ENCODE peak calls at places on chromosome 18, in six cellular contexts. One of them, this sample, is unnamed.

GRCh38 chr18:830315-830901 is 18.4 kb upstream of the YES1 start:
- DNase-seq in kidney: no peak
- DNase-seq in SJSA1: peak
- DNase-seq in brain microvascular endothelial cell: peak
- DNase-seq in adipocyte: peak
- DNase-seq in IMR-90: peak
- DNase-seq in this sample: peak

GRCh38 chr18:45049548-45050307 is 369.0 kb downstream of the SETBP1 start:
- DNase-seq in adipocyte: no peak
- DNase-seq in brain microvascular endothelial cell: no peak
- DNase-seq in SJSA1: no peak
- DNase-seq in IMR-90: no peak
- DNase-seq in kidney: no peak
- DNase-seq in this sample: peak

GRCh38 chr18:50410894-50411293 is 36.0 kb downstream of the SKA1 start:
- DNase-seq in brain microvascular endothelial cell: peak
- DNase-seq in IMR-90: peak
- DNase-seq in kidney: no peak
- DNase-seq in adipocyte: peak
- DNase-seq in SJSA1: no peak
- DNase-seq in this sample: peak

GRCh38 chr18:21110667-21111350 is 804 bp downstream of the ROCK1 start:
- DNase-seq in SJSA1: peak
- DNase-seq in kidney: peak
- DNase-seq in IMR-90: peak
- DNase-seq in brain microvascular endothelial cell: peak
- DNase-seq in adipocyte: peak
- DNase-seq in this sample: peak

GRCh38 chr18:11176416-11176815 is 27.0 kb upstream of the PIEZO2 start:
- DNase-seq in kidney: no peak
- DNase-seq in brain microvascular endothelial cell: peak
- DNase-seq in adipocyte: peak
- DNase-seq in SJSA1: peak
- DNase-seq in IMR-90: peak
- DNase-seq in this sample: peak

GRCh38 chr18:75070625-75071483 is 138.1 kb downstream of the PTGR3 start:
- DNase-seq in adipocyte: peak
- DNase-seq in SJSA1: peak
- DNase-seq in brain microvascular endothelial cell: peak
- DNase-seq in kidney: peak
- DNase-seq in IMR-90: peak
- DNase-seq in this sample: peak

GRCh38 chr18:23662309-23663263 is at the start of gene ANKRD29:
- DNase-seq in kidney: no peak
- DNase-seq in IMR-90: no peak
- DNase-seq in brain microvascular endothelial cell: no peak
- DNase-seq in SJSA1: no peak
- DNase-seq in adipocyte: peak
- DNase-seq in this sample: peak

GRCh38 chr18:77321823-77322805 is 72.5 kb downstream of the GALR1 start:
- DNase-seq in SJSA1: no peak
- DNase-seq in brain microvascular endothelial cell: no peak
- DNase-seq in IMR-90: no peak
- DNase-seq in adipocyte: no peak
- DNase-seq in kidney: no peak
- DNase-seq in this sample: no peak

GRCh38 chr18:5238371-5238758 is 41.3 kb upstream of the AKAIN1 start:
- DNase-seq in IMR-90: peak
- DNase-seq in adipocyte: peak
- DNase-seq in kidney: peak
- DNase-seq in brain microvascular endothelial cell: peak
- DNase-seq in SJSA1: no peak
- DNase-seq in this sample: peak

GRCh38 chr18:11861583-11862288 is 10.5 kb downstream of the CHMP1B start:
- DNase-seq in SJSA1: no peak
- DNase-seq in adipocyte: no peak
- DNase-seq in brain microvascular endothelial cell: no peak
- DNase-seq in IMR-90: no peak
- DNase-seq in kidney: no peak
- DNase-seq in this sample: peak

GRCh38 chr18:69755041-69755440 is 192.6 kb downstream of the CD226 start:
- DNase-seq in IMR-90: no peak
- DNase-seq in brain microvascular endothelial cell: no peak
- DNase-seq in kidney: no peak
- DNase-seq in adipocyte: no peak
- DNase-seq in SJSA1: no peak
- DNase-seq in this sample: no peak

GRCh38 chr18:40249390-40250080 is 1705.5 kb upstream of the PIK3C3 start:
- DNase-seq in brain microvascular endothelial cell: no peak
- DNase-seq in kidney: no peak
- DNase-seq in IMR-90: peak
- DNase-seq in adipocyte: no peak
- DNase-seq in SJSA1: no peak
- DNase-seq in this sample: no peak

GRCh38 chr18:26097563-26097962 is 7.2 kb upstream of the SS18 start:
- DNase-seq in SJSA1: no peak
- DNase-seq in brain microvascular endothelial cell: no peak
- DNase-seq in adipocyte: no peak
- DNase-seq in kidney: no peak
- DNase-seq in IMR-90: no peak
- DNase-seq in this sample: no peak

GRCh38 chr18:46097378-46097852 is 681 bp downstream of the ATP5F1A start:
- DNase-seq in kidney: no peak
- DNase-seq in IMR-90: no peak
- DNase-seq in SJSA1: no peak
- DNase-seq in adipocyte: no peak
- DNase-seq in brain microvascular endothelial cell: no peak
- DNase-seq in this sample: no peak

GRCh38 chr18:6960656-6961055 is 156.9 kb downstream of the LAMA1 start:
- DNase-seq in brain microvascular endothelial cell: peak
- DNase-seq in adipocyte: peak
- DNase-seq in kidney: no peak
- DNase-seq in SJSA1: no peak
- DNase-seq in IMR-90: peak
- DNase-seq in this sample: peak

GRCh38 chr18:51171625-51172024 is 25.9 kb downstream of the MEX3C start:
- DNase-seq in brain microvascular endothelial cell: no peak
- DNase-seq in kidney: no peak
- DNase-seq in SJSA1: no peak
- DNase-seq in adipocyte: no peak
- DNase-seq in IMR-90: no peak
- DNase-seq in this sample: no peak

GRCh38 chr18:9191658-9192256 is 55.2 kb downstream of the ANKRD12 start:
- DNase-seq in kidney: no peak
- DNase-seq in adipocyte: no peak
- DNase-seq in brain microvascular endothelial cell: no peak
- DNase-seq in SJSA1: no peak
- DNase-seq in IMR-90: no peak
- DNase-seq in this sample: no peak

GRCh38 chr18:26549486-26550435 is 1.4 kb upstream of the KCTD1 start:
- DNase-seq in IMR-90: peak
- DNase-seq in brain microvascular endothelial cell: no peak
- DNase-seq in adipocyte: peak
- DNase-seq in SJSA1: peak
- DNase-seq in kidney: peak
- DNase-seq in this sample: peak

GRCh38 chr18:45248240-45248903 is 366.9 kb upstream of the SLC14A2 start:
- DNase-seq in IMR-90: peak
- DNase-seq in adipocyte: peak
- DNase-seq in brain microvascular endothelial cell: peak
- DNase-seq in SJSA1: peak
- DNase-seq in kidney: no peak
- DNase-seq in this sample: peak

GRCh38 chr18:35387367-35387685 is 10.2 kb upstream of the ZNF396 start:
- DNase-seq in IMR-90: peak
- DNase-seq in adipocyte: peak
- DNase-seq in kidney: no peak
- DNase-seq in SJSA1: no peak
- DNase-seq in brain microvascular endothelial cell: peak
- DNase-seq in this sample: peak

GRCh38 chr18:78660311-78660710 is 319.3 kb upstream of the SALL3 start:
- DNase-seq in kidney: no peak
- DNase-seq in adipocyte: no peak
- DNase-seq in IMR-90: no peak
- DNase-seq in brain microvascular endothelial cell: no peak
- DNase-seq in SJSA1: no peak
- DNase-seq in this sample: no peak

GRCh38 chr18:7272268-7273049 is 41.6 kb downstream of the LRRC30 start:
- DNase-seq in IMR-90: peak
- DNase-seq in brain microvascular endothelial cell: peak
- DNase-seq in kidney: peak
- DNase-seq in adipocyte: peak
- DNase-seq in SJSA1: peak
- DNase-seq in this sample: peak

DNA sequence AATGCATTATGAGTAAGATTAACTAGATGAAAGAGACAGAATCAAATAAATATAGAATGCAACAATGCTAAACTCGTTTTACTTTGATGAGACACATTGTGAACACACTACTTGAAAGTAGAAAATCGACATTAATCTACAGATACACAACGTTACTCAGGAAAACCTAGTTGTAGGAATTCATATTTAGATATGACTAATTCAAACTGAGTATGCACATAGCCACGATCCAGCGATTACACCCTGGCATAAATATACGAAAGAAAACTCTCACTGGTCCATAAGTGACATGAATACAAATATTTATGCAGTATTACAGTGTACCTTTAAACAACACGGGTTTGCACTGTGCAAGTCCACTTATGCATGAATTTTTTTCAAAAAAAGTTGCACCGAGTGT is 485.6 kb downstream of the TMX3 start:
- DNase-seq in SJSA1: no peak
- DNase-seq in IMR-90: no peak
- DNase-seq in brain microvascular endothelial cell: no peak
- DNase-seq in adipocyte: no peak
- DNase-seq in kidney: no peak
- DNase-seq in this sample: no peak
- H3K4me3 ChIP-seq in SJSA1: no peak
- H3K4me3 ChIP-seq in IMR-90: no peak
- H3K4me3 ChIP-seq in brain microvascular endothelial cell: no peak
- H3K4me3 ChIP-seq in adipocyte: no peak
- H3K4me3 ChIP-seq in kidney: no peak
- H3K4me3 ChIP-seq in this sample: no peak

DNA sequence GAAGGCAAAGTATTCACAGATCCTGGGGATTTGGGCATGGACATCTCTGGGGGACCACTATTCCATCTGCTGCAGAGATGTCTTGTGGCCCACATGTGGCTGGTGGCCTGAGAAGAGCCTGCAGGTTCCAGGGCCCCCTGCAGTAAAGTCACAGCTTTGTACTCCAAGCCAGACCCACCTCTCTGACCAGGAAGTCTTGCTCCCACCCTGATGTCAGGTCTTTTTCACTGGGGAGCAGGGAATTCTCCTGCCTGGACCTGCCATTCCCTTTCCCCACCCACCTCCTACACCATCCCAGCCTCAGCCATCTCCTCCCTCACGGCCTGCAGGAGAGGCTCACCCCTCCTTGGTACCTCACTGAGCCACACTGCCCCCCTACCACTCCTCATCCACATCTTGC is 211.8 kb downstream of the SMAD2 start:
- DNase-seq in SJSA1: no peak
- DNase-seq in IMR-90: no peak
- DNase-seq in adipocyte: no peak
- DNase-seq in brain microvascular endothelial cell: no peak
- DNase-seq in kidney: peak
- DNase-seq in this sample: no peak
- H3K4me3 ChIP-seq in SJSA1: no peak
- H3K4me3 ChIP-seq in IMR-90: no peak
- H3K4me3 ChIP-seq in adipocyte: no peak
- H3K4me3 ChIP-seq in brain microvascular endothelial cell: no peak
- H3K4me3 ChIP-seq in kidney: no peak
- H3K4me3 ChIP-seq in this sample: no peak

GRCh38 chr18:3248670-3249359 is 1.2 kb downstream of the MYL12A start:
- DNase-seq in brain microvascular endothelial cell: no peak
- DNase-seq in IMR-90: peak
- DNase-seq in adipocyte: peak
- DNase-seq in SJSA1: peak
- DNase-seq in kidney: no peak
- DNase-seq in this sample: peak
- H3K4me3 ChIP-seq in brain microvascular endothelial cell: peak
- H3K4me3 ChIP-seq in IMR-90: peak
- H3K4me3 ChIP-seq in adipocyte: peak
- H3K4me3 ChIP-seq in SJSA1: peak
- H3K4me3 ChIP-seq in kidney: peak
- H3K4me3 ChIP-seq in this sample: peak

GRCh38 chr18:79786781-79787526 is 10.8 kb upstream of the KCNG2 start:
- DNase-seq in SJSA1: no peak
- DNase-seq in adipocyte: peak
- DNase-seq in brain microvascular endothelial cell: no peak
- DNase-seq in kidney: peak
- DNase-seq in IMR-90: peak
- DNase-seq in this sample: peak

GRCh38 chr18:79787527-79788095 is 10.1 kb upstream of the KCNG2 start:
- DNase-seq in IMR-90: no peak
- DNase-seq in kidney: no peak
- DNase-seq in adipocyte: no peak
- DNase-seq in brain microvascular endothelial cell: no peak
- DNase-seq in SJSA1: no peak
- DNase-seq in this sample: no peak

GRCh38 chr18:79789091-79789891 is 8.4 kb upstream of the KCNG2 start:
- DNase-seq in adipocyte: no peak
- DNase-seq in brain microvascular endothelial cell: no peak
- DNase-seq in SJSA1: no peak
- DNase-seq in IMR-90: no peak
- DNase-seq in kidney: peak
- DNase-seq in this sample: no peak

GRCh38 chr18:79789901-79790885 is 7.5 kb upstream of the KCNG2 start:
- DNase-seq in brain microvascular endothelial cell: no peak
- DNase-seq in adipocyte: no peak
- DNase-seq in SJSA1: no peak
- DNase-seq in kidney: peak
- DNase-seq in IMR-90: no peak
- DNase-seq in this sample: no peak

DNA sequence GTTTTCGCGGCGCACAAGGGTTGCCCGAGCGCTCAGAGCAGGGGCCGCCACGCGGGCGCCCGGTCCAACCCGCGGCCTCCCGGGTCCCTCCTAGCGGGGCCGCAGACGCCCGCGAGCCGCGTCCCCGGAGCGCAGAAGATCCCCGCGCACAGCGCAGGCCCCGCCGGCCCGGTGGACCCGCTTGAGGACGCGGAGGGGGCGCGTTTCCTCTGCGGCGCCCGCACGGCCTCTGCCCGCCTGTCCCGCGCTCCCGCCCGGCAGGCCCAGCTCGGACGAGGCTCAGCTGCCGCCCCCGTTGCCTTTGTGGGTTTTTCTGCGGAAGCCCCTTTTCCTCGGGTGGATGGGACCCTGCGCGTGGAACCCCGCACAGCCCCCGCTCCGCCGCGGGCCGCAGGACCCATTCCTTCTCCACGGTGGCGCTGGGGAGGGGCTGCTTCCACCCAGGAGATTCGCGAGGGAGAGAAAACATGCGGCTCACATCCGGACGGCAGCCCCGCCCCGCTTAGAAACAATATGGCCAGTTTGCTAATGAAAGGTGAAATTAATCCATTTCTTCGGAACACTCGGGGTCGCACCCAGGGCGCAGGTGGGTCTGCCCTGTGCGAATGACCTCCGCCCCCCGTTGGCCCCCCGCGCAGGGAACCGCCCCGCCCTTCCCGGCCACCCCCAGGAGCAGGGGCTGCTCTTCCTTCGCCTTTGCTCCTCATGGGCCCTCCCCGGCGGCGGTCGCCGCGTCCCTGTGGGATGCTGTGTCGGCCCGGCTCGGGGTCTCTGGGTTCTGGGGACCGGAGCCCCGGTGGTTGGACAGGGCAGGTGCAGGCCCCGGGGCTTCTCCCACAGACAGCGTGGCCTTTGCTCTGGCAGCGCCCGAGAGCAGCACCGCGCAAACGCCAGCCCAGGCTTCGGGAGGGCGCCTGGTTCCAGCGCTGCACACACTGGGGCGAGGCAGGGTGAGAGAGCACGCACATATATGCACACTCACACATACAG is 9.3 kb upstream of the KCNG2 start:
- DNase-seq in brain microvascular endothelial cell: no peak
- DNase-seq in SJSA1: no peak
- DNase-seq in IMR-90: no peak
- DNase-seq in adipocyte: peak
- DNase-seq in kidney: peak
- DNase-seq in this sample: peak
- H3K4me3 ChIP-seq in brain microvascular endothelial cell: no peak
- H3K4me3 ChIP-seq in SJSA1: no peak
- H3K4me3 ChIP-seq in IMR-90: no peak
- H3K4me3 ChIP-seq in adipocyte: peak
- H3K4me3 ChIP-seq in kidney: no peak
- H3K4me3 ChIP-seq in this sample: no peak